ENCODE peak calls at places on chromosomes 7 and 10, in five cellular contexts. One of them, this sample, is unnamed.

GRCh38 chr7:148286150-148286549 is 304.4 kb upstream of the C7orf33 start:
- DNase-seq in H1: no peak
- DNase-seq in trophoblast cell: peak; percentile 38
- DNase-seq in mesenchymal stem cell: peak; percentile 13
- DNase-seq in IMR-90: no peak
- DNase-seq in this sample: no peak

GRCh38 chr10:4061441-4061951 is 276.5 kb upstream of the KLF6 start:
- DNase-seq in H1: no peak
- DNase-seq in trophoblast cell: peak; percentile 38
- DNase-seq in mesenchymal stem cell: peak; percentile 39
- DNase-seq in IMR-90: no peak
- DNase-seq in this sample: no peak

GRCh38 chr10:47034511-47035051 is 123.4 kb downstream of the PTPN20 start:
- DNase-seq in H1: no peak
- DNase-seq in trophoblast cell: no peak
- DNase-seq in mesenchymal stem cell: no peak
- DNase-seq in IMR-90: no peak
- DNase-seq in this sample: no peak

GRCh38 chr10:26534384-26534783 is 96.2 kb downstream of the APBB1IP start:
- DNase-seq in H1: peak; percentile 75
- DNase-seq in trophoblast cell: no peak
- DNase-seq in mesenchymal stem cell: no peak
- DNase-seq in IMR-90: no peak
- DNase-seq in this sample: no peak

GRCh38 chr10:27319752-27320561 is 79.4 kb upstream of the ACBD5 start:
- DNase-seq in H1: no peak
- DNase-seq in trophoblast cell: peak; percentile 93
- DNase-seq in mesenchymal stem cell: peak; percentile 6
- DNase-seq in IMR-90: peak; percentile 6
- DNase-seq in this sample: no peak

GRCh38 chr10:102814873-102815661 is 22.1 kb downstream of the CYP17A1 start:
- DNase-seq in H1: no peak
- DNase-seq in trophoblast cell: peak; percentile 29
- DNase-seq in mesenchymal stem cell: peak; percentile 72
- DNase-seq in IMR-90: peak; percentile 68
- DNase-seq in this sample: no peak

GRCh38 chr10:71679425-71679824 is 40.2 kb downstream of the C10orf105 start:
- DNase-seq in H1: no peak
- DNase-seq in trophoblast cell: no peak
- DNase-seq in mesenchymal stem cell: no peak
- DNase-seq in IMR-90: no peak
- DNase-seq in this sample: no peak

GRCh38 chr10:99484626-99485581 is 47.8 kb upstream of the NKX2-3 start:
- DNase-seq in H1: peak; percentile 68
- DNase-seq in trophoblast cell: peak; percentile 34
- DNase-seq in mesenchymal stem cell: no peak
- DNase-seq in IMR-90: no peak
- DNase-seq in this sample: no peak

GRCh38 chr10:104577861-104578480 is 63.1 kb upstream of the SORCS3 start:
- DNase-seq in H1: peak; percentile 50
- DNase-seq in trophoblast cell: no peak
- DNase-seq in mesenchymal stem cell: no peak
- DNase-seq in IMR-90: peak; percentile 32
- DNase-seq in this sample: no peak

GRCh38 chr7:131330299-131330698 is 2.6 kb downstream of the MKLN1 start:
- DNase-seq in H1: no peak
- DNase-seq in trophoblast cell: no peak
- DNase-seq in mesenchymal stem cell: no peak
- DNase-seq in IMR-90: no peak
- DNase-seq in this sample: no peak

GRCh38 chr10:100730739-100731602 is 14.4 kb upstream of the PAX2 start:
- DNase-seq in H1: peak; percentile 57
- DNase-seq in trophoblast cell: peak; percentile 86
- DNase-seq in mesenchymal stem cell: peak; percentile 22
- DNase-seq in IMR-90: peak; percentile 6
- DNase-seq in this sample: no peak

GRCh38 chr10:113754768-113755167 is 3.3 kb downstream of the PLEKHS1 start:
- DNase-seq in H1: no peak
- DNase-seq in trophoblast cell: no peak
- DNase-seq in mesenchymal stem cell: no peak
- DNase-seq in IMR-90: no peak
- DNase-seq in this sample: no peak

GRCh38 chr10:97256356-97256755 is 36.1 kb downstream of the ARHGAP19 start:
- DNase-seq in H1: no peak
- DNase-seq in trophoblast cell: no peak
- DNase-seq in mesenchymal stem cell: no peak
- DNase-seq in IMR-90: no peak
- DNase-seq in this sample: no peak

GRCh38 chr10:70119197-70119596 is 13.4 kb downstream of the AIFM2 start:
- DNase-seq in H1: no peak
- DNase-seq in trophoblast cell: no peak
- DNase-seq in mesenchymal stem cell: no peak
- DNase-seq in IMR-90: no peak
- DNase-seq in this sample: no peak

GRCh38 chr10:30284860-30285594 is 64.1 kb downstream of the MTPAP start:
- DNase-seq in H1: no peak
- DNase-seq in trophoblast cell: peak; percentile 38
- DNase-seq in mesenchymal stem cell: peak; percentile 40
- DNase-seq in IMR-90: no peak
- DNase-seq in this sample: no peak

GRCh38 chr10:111126073-111126472 is 49.2 kb downstream of the ADRA2A start:
- DNase-seq in H1: no peak
- DNase-seq in trophoblast cell: no peak
- DNase-seq in mesenchymal stem cell: no peak
- DNase-seq in IMR-90: no peak
- DNase-seq in this sample: no peak

GRCh38 chr10:69870591-69870990 is 68.9 kb downstream of the COL13A1 start:
- DNase-seq in H1: no peak
- DNase-seq in trophoblast cell: no peak
- DNase-seq in mesenchymal stem cell: no peak
- DNase-seq in IMR-90: no peak
- DNase-seq in this sample: no peak

GRCh38 chr7:90988523-90988922 is 275.7 kb upstream of the FZD1 start:
- DNase-seq in H1: no peak
- DNase-seq in trophoblast cell: no peak
- DNase-seq in mesenchymal stem cell: no peak
- DNase-seq in IMR-90: no peak
- DNase-seq in this sample: no peak

GRCh38 chr10:70880077-70880534 is 8.3 kb downstream of the PCBD1 start:
- DNase-seq in H1: peak; percentile 70
- DNase-seq in trophoblast cell: peak; percentile 86
- DNase-seq in mesenchymal stem cell: peak; percentile 81
- DNase-seq in IMR-90: peak; percentile 79
- DNase-seq in this sample: peak; percentile 65

GRCh38 chr10:122725768-122726167 is 26.1 kb upstream of the C10orf120 start:
- DNase-seq in H1: peak; percentile 63
- DNase-seq in trophoblast cell: no peak
- DNase-seq in mesenchymal stem cell: no peak
- DNase-seq in IMR-90: no peak
- DNase-seq in this sample: no peak

GRCh38 chr7:28840515-28841125 is 117.5 kb downstream of the TRIL start:
- DNase-seq in H1: no peak
- DNase-seq in trophoblast cell: peak; percentile 28
- DNase-seq in mesenchymal stem cell: peak; percentile 20
- DNase-seq in IMR-90: no peak
- DNase-seq in this sample: no peak

GRCh38 chr10:27247441-27247840 is 6.8 kb upstream of the ACBD5 start:
- DNase-seq in H1: no peak
- DNase-seq in trophoblast cell: no peak
- DNase-seq in mesenchymal stem cell: no peak
- DNase-seq in IMR-90: no peak
- DNase-seq in this sample: no peak

GRCh38 chr10:125269716-125270115 is 109.4 kb upstream of the CTBP2 start:
- DNase-seq in H1: no peak
- DNase-seq in trophoblast cell: no peak
- DNase-seq in mesenchymal stem cell: no peak
- DNase-seq in IMR-90: no peak
- DNase-seq in this sample: no peak

GRCh38 chr7:107208563-107208962 is 39.8 kb downstream of the HBP1 start:
- DNase-seq in H1: no peak
- DNase-seq in trophoblast cell: peak; percentile 92
- DNase-seq in mesenchymal stem cell: no peak
- DNase-seq in IMR-90: no peak
- DNase-seq in this sample: no peak

GRCh38 chr10:110523736-110524135 is 26.0 kb downstream of the DUSP5 start:
- DNase-seq in H1: no peak
- DNase-seq in trophoblast cell: no peak
- DNase-seq in mesenchymal stem cell: no peak
- DNase-seq in IMR-90: no peak
- DNase-seq in this sample: no peak

GRCh38 chr10:97850446-97850845 is 803 bp downstream of the GOLGA7B start:
- DNase-seq in H1: no peak
- DNase-seq in trophoblast cell: peak; percentile 10
- DNase-seq in mesenchymal stem cell: no peak
- DNase-seq in IMR-90: no peak
- DNase-seq in this sample: peak; percentile 6

GRCh38 chr7:977326-978048 is 2.1 kb upstream of the COX19 start:
- DNase-seq in H1: no peak
- DNase-seq in trophoblast cell: no peak
- DNase-seq in mesenchymal stem cell: peak; percentile 34
- DNase-seq in IMR-90: peak; percentile 46
- DNase-seq in this sample: no peak

GRCh38 chr10:102800601-102801335 is 36.4 kb downstream of the CYP17A1 start:
- DNase-seq in H1: no peak
- DNase-seq in trophoblast cell: peak; percentile 74
- DNase-seq in mesenchymal stem cell: no peak
- DNase-seq in IMR-90: no peak
- DNase-seq in this sample: no peak

GRCh38 chr7:11472646-11473045 is 359.4 kb downstream of the THSD7A start:
- DNase-seq in H1: no peak
- DNase-seq in trophoblast cell: peak; percentile 23
- DNase-seq in mesenchymal stem cell: no peak
- DNase-seq in IMR-90: no peak
- DNase-seq in this sample: no peak

GRCh38 chr7:120431016-120431415 is 158.0 kb downstream of the KCND2 start:
- DNase-seq in H1: no peak
- DNase-seq in trophoblast cell: no peak
- DNase-seq in mesenchymal stem cell: no peak
- DNase-seq in IMR-90: no peak
- DNase-seq in this sample: no peak
- H4K91ac ChIP-seq in H1: no peak overlapping the region
- H4K91ac ChIP-seq in trophoblast cell: no peak overlapping the region
- H4K91ac ChIP-seq in mesenchymal stem cell: no peak overlapping the region
- H4K91ac ChIP-seq in IMR-90: no peak overlapping the region
- H4K91ac ChIP-seq in this sample: no peak overlapping the region

GRCh38 chr10:92697663-92698511 is 8.1 kb downstream of the HHEX start:
- DNase-seq in H1: no peak
- DNase-seq in trophoblast cell: no peak
- DNase-seq in mesenchymal stem cell: peak; percentile 17
- DNase-seq in IMR-90: peak; percentile 32
- DNase-seq in this sample: no peak

GRCh38 chr10:92696606-92697383 is 7.0 kb downstream of the HHEX start:
- DNase-seq in H1: no peak
- DNase-seq in trophoblast cell: no peak
- DNase-seq in mesenchymal stem cell: peak; percentile 35
- DNase-seq in IMR-90: no peak
- DNase-seq in this sample: no peak

GRCh38 chr10:92695679-92696605 is 6.2 kb downstream of the HHEX start:
- DNase-seq in H1: peak; percentile 73
- DNase-seq in trophoblast cell: no peak
- DNase-seq in mesenchymal stem cell: peak; percentile 85
- DNase-seq in IMR-90: peak; percentile 70
- DNase-seq in this sample: peak; percentile 15

GRCh38 chr10:92699518-92700272 is 9.9 kb downstream of the HHEX start:
- DNase-seq in H1: peak; percentile 69
- DNase-seq in trophoblast cell: peak; percentile 17
- DNase-seq in mesenchymal stem cell: peak; percentile 68
- DNase-seq in IMR-90: peak; percentile 42
- DNase-seq in this sample: peak; percentile 6

GRCh38 chr10:92699193-92699517 is 9.4 kb downstream of the HHEX start:
- DNase-seq in H1: no peak
- DNase-seq in trophoblast cell: no peak
- DNase-seq in mesenchymal stem cell: no peak
- DNase-seq in IMR-90: no peak
- DNase-seq in this sample: no peak
- H3K23ac ChIP-seq in H1: no peak overlapping the region
- H3K23ac ChIP-seq in trophoblast cell: no peak overlapping the region
- H3K23ac ChIP-seq in mesenchymal stem cell: no peak overlapping the region
- H3K23ac ChIP-seq in IMR-90: peak overlapping the region; percentile 85
- H3K23ac ChIP-seq in this sample: no peak overlapping the region

DNA sequence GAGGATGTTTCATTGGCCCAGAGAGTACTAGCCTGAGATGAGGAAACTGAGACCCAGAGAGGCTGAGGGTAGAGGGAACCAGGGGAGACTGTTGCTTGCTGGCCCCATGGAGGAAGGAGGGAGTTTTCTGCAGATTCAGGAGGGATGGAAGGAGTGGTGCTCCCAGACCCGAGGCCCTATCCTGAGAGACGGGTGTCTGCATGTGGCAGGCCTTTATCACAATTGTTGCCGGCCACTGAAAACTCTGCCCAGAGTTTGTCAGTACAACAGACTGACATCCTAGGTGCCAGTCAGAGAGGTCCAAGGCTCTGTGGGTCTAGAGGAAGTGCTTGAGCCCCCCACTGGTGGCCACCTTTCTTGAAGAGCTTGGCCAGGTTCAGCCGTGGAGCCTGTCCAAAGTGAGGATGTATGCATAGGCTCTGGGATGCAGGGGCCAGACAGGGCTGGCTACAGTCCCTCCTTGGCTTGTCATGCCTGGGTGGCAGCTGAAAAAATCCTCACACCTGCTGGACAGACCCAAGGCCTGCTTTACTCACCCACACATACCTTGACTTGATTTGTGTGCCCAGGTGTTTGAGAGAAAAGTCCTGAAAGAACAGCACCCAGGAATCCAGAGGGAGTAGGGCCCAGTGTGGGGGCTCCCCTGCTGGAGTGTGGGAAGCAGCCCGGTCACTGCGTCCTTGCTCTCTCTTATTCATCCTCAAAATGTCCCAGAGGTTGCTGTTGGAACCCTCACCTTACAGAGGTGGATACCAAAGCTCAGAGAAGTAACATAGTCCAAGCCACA is 65.2 kb downstream of the CLRN3 start:
- DNase-seq in H1: no peak
- DNase-seq in trophoblast cell: no peak
- DNase-seq in mesenchymal stem cell: no peak
- DNase-seq in IMR-90: no peak
- DNase-seq in this sample: no peak
- H4K91ac ChIP-seq in H1: no peak overlapping the region
- H4K91ac ChIP-seq in trophoblast cell: no peak overlapping the region
- H4K91ac ChIP-seq in mesenchymal stem cell: no peak overlapping the region
- H4K91ac ChIP-seq in IMR-90: no peak overlapping the region
- H4K91ac ChIP-seq in this sample: no peak overlapping the region

GRCh38 chr10:116238036-116238435 is 35.0 kb downstream of the GFRA1 start:
- DNase-seq in H1: no peak
- DNase-seq in trophoblast cell: no peak
- DNase-seq in mesenchymal stem cell: no peak
- DNase-seq in IMR-90: no peak
- DNase-seq in this sample: no peak

GRCh38 chr10:116241025-116241424 is 32.0 kb downstream of the GFRA1 start:
- DNase-seq in H1: no peak
- DNase-seq in trophoblast cell: no peak
- DNase-seq in mesenchymal stem cell: no peak
- DNase-seq in IMR-90: no peak
- DNase-seq in this sample: no peak

GRCh38 chr10:116240551-116240950 is 32.5 kb downstream of the GFRA1 start:
- DNase-seq in H1: no peak
- DNase-seq in trophoblast cell: no peak
- DNase-seq in mesenchymal stem cell: no peak
- DNase-seq in IMR-90: no peak
- DNase-seq in this sample: no peak

GRCh38 chr10:116246263-116246662 is 26.7 kb downstream of the GFRA1 start:
- DNase-seq in H1: no peak
- DNase-seq in trophoblast cell: no peak
- DNase-seq in mesenchymal stem cell: no peak
- DNase-seq in IMR-90: no peak
- DNase-seq in this sample: no peak

GRCh38 chr10:116241642-116242405 is 31.2 kb downstream of the GFRA1 start:
- DNase-seq in H1: no peak
- DNase-seq in trophoblast cell: no peak
- DNase-seq in mesenchymal stem cell: no peak
- DNase-seq in IMR-90: no peak
- DNase-seq in this sample: no peak
- H3K23ac ChIP-seq in H1: no peak overlapping the region
- H3K23ac ChIP-seq in trophoblast cell: no peak overlapping the region
- H3K23ac ChIP-seq in mesenchymal stem cell: no peak overlapping the region
- H3K23ac ChIP-seq in IMR-90: no peak overlapping the region
- H3K23ac ChIP-seq in this sample: no peak overlapping the region